ENCODE peak calls at places on chromosomes 2 and 18, in eight cellular contexts. One of them, this sample, is unnamed.

GRCh38 chr2:168432565-168433186 is 23.4 kb upstream of the CERS6 start:
- DNase-seq in fibroblast of lung: no peak
- DNase-seq in substantia nigra: no peak
- DNase-seq in transverse colon: no peak
- DNase-seq in psoas muscle: no peak
- DNase-seq in iris pigment epithelial cell: no peak
- DNase-seq in NCI-H1436: peak; percentile 55
- DNase-seq in HEK293T: no peak
- DNase-seq in this sample: no peak

GRCh38 chr2:133640103-133640502 is 71.8 kb upstream of the NCKAP5 start:
- DNase-seq in substantia nigra: no peak
- DNase-seq in iris pigment epithelial cell: no peak
- DNase-seq in psoas muscle: no peak
- DNase-seq in HEK293T: no peak
- DNase-seq in fibroblast of lung: no peak
- DNase-seq in NCI-H1436: no peak
- DNase-seq in transverse colon: no peak
- DNase-seq in this sample: no peak

GRCh38 chr2:180033993-180034894 is 27.1 kb upstream of the CWC22 start:
- DNase-seq in HEK293T: peak; percentile 71
- DNase-seq in NCI-H1436: peak; percentile 11
- DNase-seq in transverse colon: no peak
- DNase-seq in iris pigment epithelial cell: peak; percentile 83
- DNase-seq in psoas muscle: no peak
- DNase-seq in fibroblast of lung: peak; percentile 63
- DNase-seq in substantia nigra: no peak
- DNase-seq in this sample: no peak

GRCh38 chr18:31316974-31317373 is 986 bp upstream of the DSG1 start:
- DNase-seq in HEK293T: no peak
- DNase-seq in fibroblast of lung: no peak
- DNase-seq in psoas muscle: no peak
- DNase-seq in NCI-H1436: no peak
- DNase-seq in substantia nigra: no peak
- DNase-seq in iris pigment epithelial cell: no peak
- DNase-seq in transverse colon: no peak
- DNase-seq in this sample: no peak

GRCh38 chr2:237421542-237422047 is 7.6 kb upstream of the COL6A3 start:
- DNase-seq in psoas muscle: peak; percentile 92
- DNase-seq in HEK293T: peak; percentile 77
- DNase-seq in substantia nigra: no peak
- DNase-seq in NCI-H1436: peak; percentile 70
- DNase-seq in transverse colon: peak; percentile 81
- DNase-seq in iris pigment epithelial cell: peak; percentile 83
- DNase-seq in fibroblast of lung: peak; percentile 82
- DNase-seq in this sample: peak; percentile 30

GRCh38 chr2:25587361-25587760 is 86.0 kb downstream of the DTNB start:
- DNase-seq in NCI-H1436: no peak
- DNase-seq in substantia nigra: no peak
- DNase-seq in iris pigment epithelial cell: peak; percentile 86
- DNase-seq in fibroblast of lung: peak; percentile 75
- DNase-seq in psoas muscle: no peak
- DNase-seq in HEK293T: no peak
- DNase-seq in transverse colon: no peak
- DNase-seq in this sample: no peak

GRCh38 chr2:111139637-111140317 is 19.1 kb downstream of the BCL2L11 start:
- DNase-seq in substantia nigra: no peak
- DNase-seq in HEK293T: no peak
- DNase-seq in fibroblast of lung: no peak
- DNase-seq in iris pigment epithelial cell: no peak
- DNase-seq in psoas muscle: peak; percentile 81
- DNase-seq in transverse colon: no peak
- DNase-seq in NCI-H1436: no peak
- DNase-seq in this sample: no peak

GRCh38 chr2:75340560-75340959 is 141.2 kb upstream of the TACR1 start:
- DNase-seq in NCI-H1436: peak; percentile 22
- DNase-seq in HEK293T: peak; percentile 52
- DNase-seq in iris pigment epithelial cell: no peak
- DNase-seq in substantia nigra: no peak
- DNase-seq in fibroblast of lung: peak; percentile 70
- DNase-seq in psoas muscle: no peak
- DNase-seq in transverse colon: no peak
- DNase-seq in this sample: no peak

GRCh38 chr2:111919362-111919761 is 21.0 kb downstream of the MERTK start:
- DNase-seq in fibroblast of lung: no peak
- DNase-seq in substantia nigra: no peak
- DNase-seq in iris pigment epithelial cell: no peak
- DNase-seq in NCI-H1436: no peak
- DNase-seq in transverse colon: no peak
- DNase-seq in psoas muscle: no peak
- DNase-seq in HEK293T: no peak
- DNase-seq in this sample: peak; percentile 53

GRCh38 chr2:203533696-203534471 is 1.2 kb downstream of the RAPH1 start:
- DNase-seq in NCI-H1436: no peak
- DNase-seq in HEK293T: no peak
- DNase-seq in substantia nigra: no peak
- DNase-seq in psoas muscle: no peak
- DNase-seq in iris pigment epithelial cell: peak; percentile 69
- DNase-seq in fibroblast of lung: peak; percentile 87
- DNase-seq in transverse colon: no peak
- DNase-seq in this sample: peak; percentile 15

GRCh38 chr2:136110528-136110927 is 7.4 kb downstream of the CXCR4 start:
- DNase-seq in transverse colon: no peak
- DNase-seq in NCI-H1436: no peak
- DNase-seq in iris pigment epithelial cell: no peak
- DNase-seq in fibroblast of lung: no peak
- DNase-seq in substantia nigra: no peak
- DNase-seq in HEK293T: no peak
- DNase-seq in psoas muscle: no peak
- DNase-seq in this sample: no peak

GRCh38 chr2:190607657-190608357 is 41.1 kb upstream of the NAB1 start:
- DNase-seq in fibroblast of lung: peak; percentile 89
- DNase-seq in NCI-H1436: no peak
- DNase-seq in psoas muscle: no peak
- DNase-seq in iris pigment epithelial cell: peak; percentile 92
- DNase-seq in substantia nigra: no peak
- DNase-seq in transverse colon: no peak
- DNase-seq in HEK293T: no peak
- DNase-seq in this sample: no peak

GRCh38 chr2:210660751-210661150 is 104.4 kb downstream of the CPS1 start:
- DNase-seq in fibroblast of lung: no peak
- DNase-seq in psoas muscle: no peak
- DNase-seq in HEK293T: no peak
- DNase-seq in iris pigment epithelial cell: no peak
- DNase-seq in NCI-H1436: no peak
- DNase-seq in transverse colon: no peak
- DNase-seq in substantia nigra: no peak
- DNase-seq in this sample: no peak

GRCh38 chr18:68519341-68519740 is 195.6 kb downstream of the TMX3 start:
- DNase-seq in psoas muscle: no peak
- DNase-seq in transverse colon: no peak
- DNase-seq in NCI-H1436: no peak
- DNase-seq in iris pigment epithelial cell: no peak
- DNase-seq in HEK293T: no peak
- DNase-seq in fibroblast of lung: peak; percentile 40
- DNase-seq in substantia nigra: no peak
- DNase-seq in this sample: no peak

GRCh38 chr2:177338177-177338721 is 54.3 kb upstream of the AGPS start:
- DNase-seq in psoas muscle: no peak
- DNase-seq in fibroblast of lung: peak; percentile 82
- DNase-seq in iris pigment epithelial cell: peak; percentile 86
- DNase-seq in HEK293T: no peak
- DNase-seq in NCI-H1436: peak; percentile 43
- DNase-seq in substantia nigra: no peak
- DNase-seq in transverse colon: no peak
- DNase-seq in this sample: no peak

GRCh38 chr2:102155131-102155702 is 12.7 kb downstream of the IL1R1 start:
- DNase-seq in iris pigment epithelial cell: no peak
- DNase-seq in transverse colon: no peak
- DNase-seq in fibroblast of lung: no peak
- DNase-seq in substantia nigra: no peak
- DNase-seq in HEK293T: no peak
- DNase-seq in psoas muscle: peak; percentile 49
- DNase-seq in NCI-H1436: no peak
- DNase-seq in this sample: peak; percentile 77

GRCh38 chr2:30666307-30666874 is 140.9 kb downstream of the CAPN13 start:
- DNase-seq in HEK293T: no peak
- DNase-seq in iris pigment epithelial cell: peak; percentile 98
- DNase-seq in transverse colon: no peak
- DNase-seq in fibroblast of lung: peak; percentile 98
- DNase-seq in psoas muscle: no peak
- DNase-seq in substantia nigra: no peak
- DNase-seq in NCI-H1436: no peak
- DNase-seq in this sample: no peak

GRCh38 chr18:44761812-44762211 is 81.1 kb downstream of the SETBP1 start:
- DNase-seq in HEK293T: no peak
- DNase-seq in fibroblast of lung: no peak
- DNase-seq in iris pigment epithelial cell: no peak
- DNase-seq in substantia nigra: no peak
- DNase-seq in psoas muscle: peak; percentile 81
- DNase-seq in NCI-H1436: no peak
- DNase-seq in transverse colon: peak; percentile 38
- DNase-seq in this sample: peak; percentile 8

GRCh38 chr2:80348078-80348477 is 43.5 kb upstream of the LRRTM1 start:
- DNase-seq in iris pigment epithelial cell: no peak
- DNase-seq in HEK293T: no peak
- DNase-seq in NCI-H1436: no peak
- DNase-seq in fibroblast of lung: no peak
- DNase-seq in psoas muscle: no peak
- DNase-seq in transverse colon: no peak
- DNase-seq in substantia nigra: no peak
- DNase-seq in this sample: no peak

GRCh38 chr2:149773006-149773405 is 185.4 kb upstream of the MMADHC start:
- DNase-seq in psoas muscle: no peak
- DNase-seq in iris pigment epithelial cell: no peak
- DNase-seq in substantia nigra: no peak
- DNase-seq in transverse colon: no peak
- DNase-seq in HEK293T: no peak
- DNase-seq in NCI-H1436: no peak
- DNase-seq in fibroblast of lung: no peak
- DNase-seq in this sample: no peak

GRCh38 chr2:237696471-237696870 is 69.1 kb downstream of the LRRFIP1 start:
- DNase-seq in psoas muscle: no peak
- DNase-seq in iris pigment epithelial cell: no peak
- DNase-seq in substantia nigra: no peak
- DNase-seq in HEK293T: no peak
- DNase-seq in transverse colon: no peak
- DNase-seq in NCI-H1436: no peak
- DNase-seq in fibroblast of lung: no peak
- DNase-seq in this sample: no peak

GRCh38 chr2:233242231-233242917 is 9.1 kb upstream of the ATG16L1 start:
- DNase-seq in transverse colon: no peak
- DNase-seq in fibroblast of lung: peak; percentile 19
- DNase-seq in HEK293T: no peak
- DNase-seq in NCI-H1436: no peak
- DNase-seq in substantia nigra: no peak
- DNase-seq in iris pigment epithelial cell: peak; percentile 45
- DNase-seq in psoas muscle: no peak
- DNase-seq in this sample: no peak

GRCh38 chr2:101080214-101081068 is 70.7 kb downstream of the TBC1D8 start:
- DNase-seq in NCI-H1436: no peak
- DNase-seq in fibroblast of lung: no peak
- DNase-seq in psoas muscle: peak; percentile 77
- DNase-seq in substantia nigra: no peak
- DNase-seq in iris pigment epithelial cell: no peak
- DNase-seq in transverse colon: peak; percentile 64
- DNase-seq in HEK293T: no peak
- DNase-seq in this sample: no peak

GRCh38 chr2:127703282-127703681 is 2.0 kb downstream of the SFT2D3 start:
- DNase-seq in fibroblast of lung: no peak
- DNase-seq in NCI-H1436: no peak
- DNase-seq in transverse colon: no peak
- DNase-seq in psoas muscle: no peak
- DNase-seq in substantia nigra: no peak
- DNase-seq in iris pigment epithelial cell: no peak
- DNase-seq in HEK293T: no peak
- DNase-seq in this sample: no peak

GRCh38 chr2:119106301-119106897 is 52.2 kb downstream of the C1QL2 start:
- DNase-seq in psoas muscle: no peak
- DNase-seq in substantia nigra: no peak
- DNase-seq in NCI-H1436: no peak
- DNase-seq in iris pigment epithelial cell: peak; percentile 27
- DNase-seq in HEK293T: peak; percentile 31
- DNase-seq in fibroblast of lung: peak; percentile 23
- DNase-seq in transverse colon: peak; percentile 24
- DNase-seq in this sample: peak; percentile 62

This sample was measured in Caco-2.